ENCODE peak calls at places on chromosome 3, in four cellular contexts. K is GM12878, S is K562, G is HepG2. D is an unnamed sample.

GRCh38 chr3:144989756-144990155 is 1018.1 kb downstream of the DIPK2A start:
- DNase-seq in G (no peak), K (no peak), S (no peak), D (no peak)

GRCh38 chr3:99637041-99637380 is 1.4 kb upstream of the COL8A1 start:
- DNase-seq in S (no peak), G (no peak), K (no peak), D (peak)

GRCh38 chr3:193297421-193297820 is 56.4 kb downstream of the PLAAT1 start:
- DNase-seq in G (no peak), K (no peak), S (no peak), D (no peak)

GRCh38 chr3:110995461-110996226 is 76.0 kb upstream of the NECTIN3 start:
- DNase-seq in G (peak), S (no peak), K (no peak), D (no peak)

GRCh38 chr3:155325263-155325835 is 31.9 kb upstream of the STRIT1 start:
- DNase-seq in S (no peak), K (no peak), G (peak), D (no peak)

GRCh38 chr3:183591881-183592521 is 36.5 kb upstream of the KLHL6 start:
- DNase-seq in K (peak), S (peak), G (no peak), D (no peak)

GRCh38 chr3:122934251-122934650 is 93.3 kb downstream of the SEMA5B start:
- DNase-seq in K (no peak), G (no peak), S (no peak), D (no peak)

GRCh38 chr3:171904829-171905228 is 61.7 kb downstream of the TMEM212 start:
- DNase-seq in K (no peak), S (no peak), G (peak), D (no peak)

GRCh38 chr3:55487376-55488241 is 503 bp upstream of the WNT5A start:
- DNase-seq in G (no peak), S (no peak), K (no peak), D (peak)

GRCh38 chr3:140296796-140297352 is 361.9 kb downstream of the CLSTN2 start:
- DNase-seq in K (no peak), G (peak), S (no peak), D (no peak)

GRCh38 chr3:57910988-57911387 is 97.2 kb upstream of the FLNB start:
- DNase-seq in S (no peak), G (peak), K (no peak), D (no peak)

GRCh38 chr3:46913644-46914043 is 36.1 kb downstream of the PTH1R start:
- DNase-seq in S (no peak), G (no peak), K (no peak), D (no peak)

GRCh38 chr3:125916376-125916978 is 52.5 kb upstream of the ROPN1B start:
- DNase-seq in G (peak), S (peak), K (peak), D (peak)

GRCh38 chr3:124234852-124235252 is 242.9 kb upstream of the ROPN1 start:
- DNase-seq in G (no peak), K (no peak), S (no peak), D (no peak)

GRCh38 chr3:171266034-171266805 is 194.0 kb downstream of the TNIK start:
- DNase-seq in K (no peak), G (no peak), S (no peak), D (no peak)

GRCh38 chr3:172585954-172586353 is 62.7 kb upstream of the TNFSF10 start:
- DNase-seq in K (no peak), G (no peak), S (no peak), D (no peak)

GRCh38 chr3:195886181-195887141 is 21.9 kb downstream of the TNK2 start:
- DNase-seq in K (no peak), S (peak), G (no peak), D (no peak)

GRCh38 chr3:79954756-79955155 is 187.0 kb upstream of the ROBO1 start:
- DNase-seq in K (no peak), G (no peak), S (no peak), D (no peak)

DNA sequence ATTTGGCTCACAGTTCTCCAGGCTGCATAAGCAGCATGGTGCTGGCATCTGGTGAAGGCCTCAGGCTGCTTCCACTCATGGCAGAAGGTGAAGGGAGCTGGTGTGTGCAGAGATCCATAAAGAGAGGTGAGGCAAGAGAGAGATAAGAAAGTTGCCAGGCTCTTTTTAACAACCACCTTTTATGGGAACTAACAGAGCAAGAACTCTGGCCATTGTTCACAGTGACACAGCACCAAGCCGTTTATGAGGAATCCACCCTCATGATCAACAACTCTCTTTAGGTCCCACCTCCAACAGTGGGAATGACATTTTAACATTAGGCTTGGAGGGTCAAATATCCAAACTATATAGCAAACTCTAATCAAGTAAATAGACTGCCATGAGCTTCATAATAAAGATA is 557.2 kb upstream of the SUCLG2 start:
- DNase-seq in K (no peak), G (no peak), S (no peak), D (no peak)
- TF ChIP-seq FOXM1 in K (no peak), G (no peak), S (no peak), D (no peak)

GRCh38 chr3:33170531-33170930 is 48.1 kb downstream of the SUSD5 start:
- DNase-seq in G (no peak), K (no peak), S (no peak), D (no peak)
- TF ChIP-seq TARDBP in G (no peak), K (no peak), S (no peak), D (no peak)

GRCh38 chr3:15083190-15083700 is 15.7 kb downstream of the RBSN start:
- DNase-seq in S (no peak), G (no peak), K (no peak), D (no peak)

GRCh38 chr3:15079083-15079482 is 14.0 kb upstream of the MRPS25 start:
- DNase-seq in S (no peak), K (no peak), G (no peak), D (no peak)

GRCh38 chr3:15086263-15086662 is 12.7 kb downstream of the RBSN start:
- DNase-seq in K (no peak), G (no peak), S (no peak), D (no peak)

GRCh38 chr3:15086699-15087098 is 12.2 kb downstream of the RBSN start:
- DNase-seq in G (no peak), S (no peak), K (no peak), D (no peak)

DNA sequence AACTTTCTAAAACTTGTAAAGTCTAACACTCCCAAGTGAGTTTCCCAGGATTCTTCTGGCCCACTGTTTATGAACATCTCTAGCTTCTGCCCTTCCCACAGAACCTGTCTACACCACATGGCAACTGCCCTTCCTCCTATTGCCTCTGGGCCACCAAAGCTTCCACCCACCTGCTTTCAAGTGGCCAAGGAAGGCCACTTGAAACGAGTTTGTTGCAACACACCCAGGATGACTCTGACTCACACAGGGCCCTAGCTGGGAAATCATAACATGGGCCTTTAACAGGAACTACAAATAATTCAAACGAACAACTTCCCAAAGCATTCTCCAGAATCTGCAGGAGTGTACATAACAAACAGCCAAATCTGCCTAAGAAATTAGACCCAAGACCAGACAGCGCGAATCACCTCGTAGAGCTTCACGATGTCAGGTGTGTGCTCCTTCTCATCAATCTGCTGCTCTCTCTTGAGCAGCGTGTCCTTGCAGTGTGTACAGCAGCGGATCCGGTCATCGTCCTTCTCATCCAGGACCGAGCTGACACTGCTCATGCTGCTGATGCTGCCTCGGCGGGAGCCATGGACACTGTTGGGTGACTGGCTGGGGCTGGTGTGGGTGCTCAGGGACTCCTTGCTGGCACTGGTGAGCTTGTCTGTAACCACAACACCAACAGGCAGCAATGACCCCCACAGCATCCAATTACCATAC is 16.8 kb downstream of the RBSN start:
- DNase-seq in G (no peak), K (no peak), S (no peak), D (no peak)
- TF ChIP-seq FOXM1 in G (no peak), K (no peak), S (no peak), D (no peak)

DNA sequence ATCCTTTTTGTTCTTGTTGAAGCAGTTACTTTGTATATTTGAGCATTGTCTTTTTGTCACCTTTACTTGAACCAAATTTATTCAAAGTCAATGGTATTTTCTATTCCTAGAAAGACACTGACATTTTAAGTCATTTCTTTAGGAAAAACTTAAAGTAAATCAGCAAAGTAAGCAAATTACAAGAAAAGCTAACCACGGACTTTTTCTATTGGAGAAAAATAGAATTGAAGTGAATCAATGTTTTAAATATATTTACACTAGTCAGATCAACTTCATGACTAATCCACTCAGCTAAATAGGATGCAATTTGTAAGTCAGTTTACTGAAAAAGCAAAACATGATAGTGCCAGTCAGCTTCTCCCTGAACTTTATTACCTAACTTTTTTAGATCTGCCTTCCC is 733.8 kb upstream of the ALCAM start:
- DNase-seq in G (no peak), S (no peak), K (no peak), D (no peak)
- TF ChIP-seq TARDBP in G (no peak), S (no peak), K (no peak), D (no peak)